ENCODE peak calls at places on chromosome 13, in seven cellular contexts. One of them, this sample, is unnamed. For H3K27me3 and H3K4me1, the result is how much of the 10 kb centered on the place peaks cover.

GRCh38 chr13:73141292-73141771 is 82.5 kb downstream of the KLF5 start:
- DNase-seq in Peyer's patch: no peak
- DNase-seq in colonic mucosa: no peak
- DNase-seq in stomach: peak
- DNase-seq in left lung: no peak
- DNase-seq in testis: no peak
- DNase-seq in cardiac muscle cell: peak
- DNase-seq in this sample: no peak

GRCh38 chr13:59384154-59384553 is 779.6 kb downstream of the DIAPH3 start:
- DNase-seq in colonic mucosa: no peak
- DNase-seq in left lung: no peak
- DNase-seq in Peyer's patch: no peak
- DNase-seq in cardiac muscle cell: no peak
- DNase-seq in testis: no peak
- DNase-seq in stomach: no peak
- DNase-seq in this sample: no peak

GRCh38 chr13:102913924-102914628 is 68.2 kb downstream of the ERCC5 start:
- DNase-seq in cardiac muscle cell: no peak
- DNase-seq in Peyer's patch: peak
- DNase-seq in stomach: peak
- DNase-seq in colonic mucosa: no peak
- DNase-seq in left lung: no peak
- DNase-seq in testis: peak
- DNase-seq in this sample: no peak

GRCh38 chr13:34419025-34419424 is 523.0 kb upstream of the NBEA start:
- DNase-seq in Peyer's patch: no peak
- DNase-seq in colonic mucosa: no peak
- DNase-seq in testis: no peak
- DNase-seq in cardiac muscle cell: no peak
- DNase-seq in stomach: no peak
- DNase-seq in left lung: no peak
- DNase-seq in this sample: no peak

GRCh38 chr13:105979586-105979985 is 555.9 kb downstream of the EFNB2 start:
- DNase-seq in colonic mucosa: peak
- DNase-seq in stomach: peak
- DNase-seq in testis: no peak
- DNase-seq in left lung: peak
- DNase-seq in cardiac muscle cell: peak
- DNase-seq in Peyer's patch: peak
- DNase-seq in this sample: no peak

GRCh38 chr13:36815069-36815468 is 4.0 kb upstream of the RFXAP start:
- DNase-seq in stomach: no peak
- DNase-seq in Peyer's patch: no peak
- DNase-seq in cardiac muscle cell: no peak
- DNase-seq in testis: no peak
- DNase-seq in left lung: no peak
- DNase-seq in colonic mucosa: no peak
- DNase-seq in this sample: no peak

GRCh38 chr13:79581870-79582315 is 100.9 kb downstream of the NDFIP2 start:
- DNase-seq in Peyer's patch: no peak
- DNase-seq in testis: peak
- DNase-seq in cardiac muscle cell: no peak
- DNase-seq in colonic mucosa: no peak
- DNase-seq in stomach: no peak
- DNase-seq in left lung: no peak
- DNase-seq in this sample: no peak

GRCh38 chr13:104086759-104087158 is 1020.5 kb upstream of the SLC10A2 start:
- DNase-seq in left lung: no peak
- DNase-seq in stomach: no peak
- DNase-seq in cardiac muscle cell: no peak
- DNase-seq in Peyer's patch: no peak
- DNase-seq in testis: no peak
- DNase-seq in colonic mucosa: no peak
- DNase-seq in this sample: no peak

GRCh38 chr13:59609421-59609820 is 554.3 kb downstream of the DIAPH3 start:
- DNase-seq in cardiac muscle cell: no peak
- DNase-seq in left lung: no peak
- DNase-seq in Peyer's patch: no peak
- DNase-seq in testis: no peak
- DNase-seq in colonic mucosa: no peak
- DNase-seq in stomach: no peak
- DNase-seq in this sample: no peak

GRCh38 chr13:77026783-77027621 is at the start of gene FBXL3:
- DNase-seq in colonic mucosa: peak
- DNase-seq in cardiac muscle cell: peak
- DNase-seq in Peyer's patch: peak
- DNase-seq in stomach: peak
- DNase-seq in testis: peak
- DNase-seq in left lung: peak
- DNase-seq in this sample: peak

GRCh38 chr13:112685856-112686255 is 4.0 kb upstream of the ATP11A start:
- DNase-seq in testis: no peak
- DNase-seq in cardiac muscle cell: no peak
- DNase-seq in colonic mucosa: no peak
- DNase-seq in stomach: no peak
- DNase-seq in left lung: no peak
- DNase-seq in Peyer's patch: peak
- DNase-seq in this sample: no peak

GRCh38 chr13:29908411-29908810 is 58.0 kb upstream of the UBL3 start:
- DNase-seq in cardiac muscle cell: no peak
- DNase-seq in colonic mucosa: no peak
- DNase-seq in Peyer's patch: no peak
- DNase-seq in testis: no peak
- DNase-seq in stomach: no peak
- DNase-seq in left lung: no peak
- DNase-seq in this sample: no peak

GRCh38 chr13:48853381-48854102 is 122.2 kb upstream of the FNDC3A start:
- DNase-seq in colonic mucosa: no peak
- DNase-seq in testis: no peak
- DNase-seq in left lung: no peak
- DNase-seq in stomach: no peak
- DNase-seq in cardiac muscle cell: no peak
- DNase-seq in Peyer's patch: no peak
- DNase-seq in this sample: no peak

GRCh38 chr13:73201601-73202000 is 142.8 kb downstream of the KLF5 start:
- DNase-seq in stomach: no peak
- DNase-seq in left lung: no peak
- DNase-seq in colonic mucosa: no peak
- DNase-seq in testis: no peak
- DNase-seq in cardiac muscle cell: no peak
- DNase-seq in Peyer's patch: no peak
- DNase-seq in this sample: no peak

GRCh38 chr13:84658881-84659661 is 776.8 kb upstream of the SLITRK1 start:
- DNase-seq in testis: no peak
- DNase-seq in Peyer's patch: no peak
- DNase-seq in cardiac muscle cell: no peak
- DNase-seq in left lung: no peak
- DNase-seq in stomach: no peak
- DNase-seq in colonic mucosa: no peak
- DNase-seq in this sample: no peak

GRCh38 chr13:108214511-108215383 is 589 bp downstream of the LIG4 start:
- DNase-seq in colonic mucosa: peak
- DNase-seq in stomach: no peak
- DNase-seq in cardiac muscle cell: peak
- DNase-seq in testis: peak
- DNase-seq in left lung: no peak
- DNase-seq in Peyer's patch: peak
- DNase-seq in this sample: peak

GRCh38 chr13:77409412-77409811 is 82.5 kb upstream of the MYCBP2 start:
- DNase-seq in colonic mucosa: no peak
- DNase-seq in cardiac muscle cell: no peak
- DNase-seq in stomach: no peak
- DNase-seq in left lung: no peak
- DNase-seq in testis: no peak
- DNase-seq in Peyer's patch: no peak
- DNase-seq in this sample: no peak

GRCh38 chr13:50159613-50160012 is 144.4 kb downstream of the KCNRG start:
- DNase-seq in cardiac muscle cell: no peak
- DNase-seq in left lung: no peak
- DNase-seq in Peyer's patch: no peak
- DNase-seq in colonic mucosa: no peak
- DNase-seq in testis: no peak
- DNase-seq in stomach: no peak
- DNase-seq in this sample: no peak

GRCh38 chr13:51760592-51760991 is 43.4 kb downstream of the DHRS12 start:
- DNase-seq in colonic mucosa: no peak
- DNase-seq in Peyer's patch: no peak
- DNase-seq in left lung: no peak
- DNase-seq in stomach: no peak
- DNase-seq in cardiac muscle cell: no peak
- DNase-seq in testis: peak
- DNase-seq in this sample: no peak

GRCh38 chr13:60267498-60268202 is 103.9 kb upstream of the DIAPH3 start:
- DNase-seq in stomach: no peak
- DNase-seq in testis: peak
- DNase-seq in colonic mucosa: peak
- DNase-seq in cardiac muscle cell: peak
- DNase-seq in left lung: peak
- DNase-seq in Peyer's patch: peak
- DNase-seq in this sample: no peak

GRCh38 chr13:105537113-105537512 is 998.3 kb downstream of the EFNB2 start:
- DNase-seq in cardiac muscle cell: no peak
- DNase-seq in left lung: no peak
- DNase-seq in testis: no peak
- DNase-seq in colonic mucosa: no peak
- DNase-seq in stomach: no peak
- DNase-seq in Peyer's patch: no peak
- DNase-seq in this sample: no peak

GRCh38 chr13:45936621-45937020 is 85.1 kb upstream of the SIAH3 start:
- DNase-seq in colonic mucosa: no peak
- DNase-seq in stomach: no peak
- DNase-seq in Peyer's patch: no peak
- DNase-seq in left lung: no peak
- DNase-seq in cardiac muscle cell: no peak
- DNase-seq in testis: no peak
- DNase-seq in this sample: no peak

GRCh38 chr13:45932611-45933182 is 81.1 kb upstream of the SIAH3 start:
- DNase-seq in colonic mucosa: no peak
- DNase-seq in stomach: no peak
- DNase-seq in cardiac muscle cell: no peak
- DNase-seq in Peyer's patch: no peak
- DNase-seq in testis: no peak
- DNase-seq in left lung: no peak
- DNase-seq in this sample: no peak

GRCh38 chr13:45933203-45934014 is 81.9 kb upstream of the SIAH3 start:
- DNase-seq in Peyer's patch: no peak
- DNase-seq in cardiac muscle cell: no peak
- DNase-seq in testis: no peak
- DNase-seq in colonic mucosa: no peak
- DNase-seq in stomach: no peak
- DNase-seq in left lung: no peak
- DNase-seq in this sample: no peak

GRCh38 chr13:45932172-45932571 is 80.6 kb upstream of the SIAH3 start:
- DNase-seq in testis: no peak
- DNase-seq in colonic mucosa: no peak
- DNase-seq in stomach: no peak
- DNase-seq in Peyer's patch: no peak
- DNase-seq in cardiac muscle cell: no peak
- DNase-seq in left lung: no peak
- DNase-seq in this sample: no peak

DNA sequence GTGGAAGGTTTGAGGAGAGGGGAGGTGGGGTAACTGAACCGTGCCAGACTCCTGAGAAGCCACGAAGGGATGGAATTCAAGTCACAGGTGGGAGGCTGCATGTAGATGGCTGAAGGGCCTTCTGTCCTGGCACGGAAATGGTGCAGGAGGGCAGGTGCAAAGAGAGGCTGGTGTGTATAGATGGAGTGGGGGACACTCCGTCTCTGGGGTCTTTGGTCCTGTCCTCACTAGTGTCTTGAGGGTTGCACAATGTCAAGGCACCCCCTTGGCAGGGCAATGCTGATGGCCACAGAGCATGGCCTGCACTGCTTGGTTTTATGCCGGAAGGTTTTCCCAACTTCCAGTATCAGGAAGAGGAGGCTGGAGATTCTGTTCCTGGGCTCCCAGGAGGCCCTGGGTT is 82.7 kb upstream of the SIAH3 start:
- DNase-seq in left lung: no peak
- DNase-seq in cardiac muscle cell: no peak
- DNase-seq in Peyer's patch: no peak
- DNase-seq in colonic mucosa: no peak
- DNase-seq in stomach: no peak
- DNase-seq in testis: no peak
- DNase-seq in this sample: no peak
- H3K27me3 ChIP-seq in left lung: under half
- H3K27me3 ChIP-seq in cardiac muscle cell: under half
- H3K27me3 ChIP-seq in Peyer's patch: under half
- H3K27me3 ChIP-seq in colonic mucosa: under half
- H3K27me3 ChIP-seq in stomach: under half
- H3K27me3 ChIP-seq in testis: under half
- H3K27me3 ChIP-seq in this sample: under half

GRCh38 chr13:95300625-95301134 is 571 bp downstream of the ABCC4 start:
- DNase-seq in colonic mucosa: peak
- DNase-seq in left lung: peak
- DNase-seq in Peyer's patch: peak
- DNase-seq in testis: peak
- DNase-seq in stomach: peak
- DNase-seq in cardiac muscle cell: peak
- DNase-seq in this sample: peak
- TF ChIP-seq CTCF in colonic mucosa: no peak
- TF ChIP-seq CTCF in left lung: no peak
- TF ChIP-seq CTCF in Peyer's patch: peak
- TF ChIP-seq CTCF in testis: no peak
- TF ChIP-seq CTCF in stomach: no peak
- TF ChIP-seq CTCF in cardiac muscle cell: peak
- TF ChIP-seq CTCF in this sample: peak

DNA sequence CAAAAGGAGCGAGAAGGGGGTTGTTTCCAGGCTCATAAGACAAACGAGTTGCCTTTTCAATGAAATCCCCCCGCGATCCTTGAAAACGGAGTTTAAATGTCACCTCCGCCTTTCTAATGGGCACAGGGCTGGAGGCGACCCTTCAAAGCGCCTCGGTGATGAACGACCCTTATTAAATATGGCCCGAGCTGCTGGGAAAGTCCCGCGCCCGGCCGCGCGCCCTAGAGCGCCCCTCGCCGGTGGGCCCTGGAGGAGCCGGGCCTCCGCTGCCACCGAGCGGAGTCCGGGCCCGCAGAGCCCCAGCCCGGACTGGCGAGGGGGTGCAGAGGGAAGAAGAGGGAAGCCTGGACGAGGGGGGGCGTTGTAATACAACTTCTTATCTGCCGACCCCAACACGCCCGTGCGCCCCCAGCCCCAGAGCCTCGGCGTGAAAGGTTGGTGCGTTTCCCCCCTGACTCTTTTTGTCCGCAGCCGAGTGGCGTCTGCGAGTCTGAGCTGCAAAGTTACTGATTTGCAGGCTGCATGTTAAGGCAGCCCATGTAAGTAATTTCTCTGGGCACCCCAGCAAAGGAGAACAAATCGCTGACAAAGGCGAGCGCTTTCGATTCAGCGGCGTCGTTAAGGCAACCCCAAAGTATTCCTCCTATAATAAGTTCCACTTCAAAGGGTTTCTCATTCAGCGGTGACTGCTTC is 11.9 kb downstream of the ZIC5 start:
- DNase-seq in testis: no peak
- DNase-seq in stomach: peak
- DNase-seq in colonic mucosa: no peak
- DNase-seq in Peyer's patch: no peak
- DNase-seq in left lung: no peak
- DNase-seq in cardiac muscle cell: peak
- DNase-seq in this sample: no peak
- H3K4me1 ChIP-seq in testis: under half
- H3K4me1 ChIP-seq in stomach: under half
- H3K4me1 ChIP-seq in colonic mucosa: under half
- H3K4me1 ChIP-seq in Peyer's patch: under half
- H3K4me1 ChIP-seq in left lung: under half
- H3K4me1 ChIP-seq in cardiac muscle cell: under half
- H3K4me1 ChIP-seq in this sample: under half

GRCh38 chr13:25887962-25888655 is 163.7 kb downstream of the SHISA2 start:
- DNase-seq in colonic mucosa: no peak
- DNase-seq in left lung: no peak
- DNase-seq in stomach: no peak
- DNase-seq in Peyer's patch: no peak
- DNase-seq in cardiac muscle cell: no peak
- DNase-seq in testis: no peak
- DNase-seq in this sample: no peak
- H3K27me3 ChIP-seq in colonic mucosa: under half
- H3K27me3 ChIP-seq in left lung: under half
- H3K27me3 ChIP-seq in stomach: under half
- H3K27me3 ChIP-seq in Peyer's patch: under half
- H3K27me3 ChIP-seq in cardiac muscle cell: under half
- H3K27me3 ChIP-seq in testis: under half
- H3K27me3 ChIP-seq in this sample: under half

This sample was measured in lower lobe of right lung.